ENCODE peak calls at places on chromosomes 5 and 9, in ten cellular contexts. D is A673; K is cardiac fibroblast; I is fibroblast of the aortic adventitia; N is mammary epithelial cell; J is lower leg skin; L is CD4-positive, alpha-beta T cell; S is heart left ventricle; P is glutamatergic neuron; E is mucosa of descending colon. V is an unnamed sample.

GRCh38 chr9:33211695-33212393 is 28.1 kb upstream of the SPINK4 start:
- DNase-seq in E (no peak), D (peak), K (peak), N (peak), S (no peak), I (peak), L (no peak), J (no peak), P (no peak), V (no peak)

GRCh38 chr5:36728697-36729543 is 122.5 kb downstream of the SLC1A3 start:
- DNase-seq in J (no peak), S (no peak), L (no peak), K (peak), E (no peak), D (peak), N (peak), I (peak), P (no peak), V (no peak)

GRCh38 chr9:77011973-77012817 is 7.3 kb upstream of the FOXB2 start:
- DNase-seq in P (peak), D (peak), L (peak), K (peak), J (no peak), S (peak), E (peak), I (peak), N (no peak), V (peak)

GRCh38 chr5:14669975-14670374 is 5.5 kb downstream of the OTULIN start:
- DNase-seq in S (no peak), I (peak), D (no peak), J (no peak), L (no peak), N (peak), K (no peak), P (no peak), E (no peak), V (no peak)

GRCh38 chr5:72248352-72249032 is 71.5 kb downstream of the MRPS27 start:
- DNase-seq in N (peak), J (peak), L (no peak), I (peak), D (peak), P (no peak), K (peak), E (no peak), S (peak), V (no peak)

GRCh38 chr9:94887721-94888120 is 161.2 kb downstream of the AOPEP start:
- DNase-seq in L (no peak), K (no peak), S (no peak), I (no peak), J (peak), N (no peak), P (no peak), E (no peak), D (no peak), V (no peak)

GRCh38 chr5:150209020-150209635 is 19.3 kb downstream of the SLC6A7 start:
- DNase-seq in D (no peak), I (no peak), N (peak), E (peak), K (peak), J (peak), L (no peak), S (no peak), P (no peak), V (no peak)

GRCh38 chr5:143418140-143418866 is 14.8 kb upstream of the NR3C1 start:
- DNase-seq in S (no peak), D (no peak), E (peak), N (no peak), P (no peak), K (no peak), L (no peak), J (no peak), I (no peak), V (no peak)

GRCh38 chr5:82388186-82388585 is 110.0 kb upstream of the RPS23 start:
- DNase-seq in S (no peak), P (no peak), K (peak), N (no peak), L (no peak), J (no peak), D (no peak), E (no peak), I (peak), V (no peak)

GRCh38 chr9:72255546-72255925 is 106.3 kb downstream of the GDA start:
- DNase-seq in E (no peak), N (peak), K (no peak), I (no peak), J (no peak), L (no peak), S (no peak), D (no peak), P (no peak), V (no peak)

GRCh38 chr5:55578771-55579170 is 44.0 kb upstream of the PLPP1 start:
- DNase-seq in K (peak), S (no peak), I (peak), L (no peak), N (no peak), D (no peak), P (no peak), J (no peak), E (no peak), V (no peak)

GRCh38 chr9:86659413-86660046 is 287.8 kb downstream of the GAS1 start:
- DNase-seq in J (no peak), N (peak), D (no peak), E (no peak), I (no peak), S (no peak), K (no peak), P (no peak), L (no peak), V (no peak)

GRCh38 chr5:141778211-141778610 is 96.2 kb upstream of the ARAP3 start:
- DNase-seq in P (no peak), S (no peak), I (peak), K (peak), J (no peak), L (no peak), N (peak), E (no peak), D (peak), V (peak)

GRCh38 chr9:37179576-37179975 is 59.2 kb downstream of the ZCCHC7 start:
- DNase-seq in E (no peak), L (no peak), K (no peak), P (no peak), J (no peak), D (no peak), I (no peak), S (no peak), N (no peak), V (no peak)

GRCh38 chr5:138953370-138954256 is 78.5 kb upstream of the LRRTM2 start:
- DNase-seq in E (peak), K (peak), S (peak), N (no peak), J (peak), I (peak), L (no peak), P (peak), D (peak), V (no peak)

GRCh38 chr5:51181495-51181894 is 201.8 kb upstream of the ISL1 start:
- DNase-seq in P (no peak), S (no peak), N (no peak), L (no peak), D (no peak), E (no peak), K (no peak), I (no peak), J (no peak), V (no peak)

GRCh38 chr5:178279026-178279722 is 46.6 kb upstream of the PHYKPL start:
- DNase-seq in E (no peak), S (no peak), L (no peak), N (no peak), J (no peak), P (no peak), D (no peak), K (no peak), I (no peak), V (no peak)

GRCh38 chr9:120424248-120424647 is 155.7 kb downstream of the CDK5RAP2 start:
- DNase-seq in I (no peak), J (no peak), P (no peak), N (peak), D (no peak), E (no peak), K (no peak), S (no peak), L (no peak), V (no peak)

GRCh38 chr9:137449081-137449844 is 8.1 kb upstream of the ENTPD8 start:
- DNase-seq in K (no peak), E (peak), L (no peak), I (no peak), D (no peak), P (peak), J (no peak), S (peak), N (no peak), V (no peak)

GRCh38 chr9:110343537-110343936 is 5.9 kb upstream of the TXNDC8 start:
- DNase-seq in N (no peak), I (no peak), S (no peak), L (no peak), J (no peak), E (no peak), P (no peak), K (no peak), D (no peak), V (no peak)

GRCh38 chr5:141746395-141746794 is 64.4 kb upstream of the ARAP3 start:
- DNase-seq in L (no peak), E (no peak), D (no peak), S (no peak), P (no peak), I (no peak), N (no peak), K (no peak), J (no peak), V (no peak)

GRCh38 chr5:137752873-137753226 is 1.3 kb downstream of the HNRNPA0 start:
- DNase-seq in S (no peak), P (no peak), D (peak), K (peak), E (no peak), L (peak), I (peak), J (peak), N (peak), V (no peak)

GRCh38 chr5:137753986-137754235 is 252 bp downstream of the HNRNPA0 start:
- DNase-seq in N (no peak), I (no peak), K (no peak), L (no peak), D (no peak), P (no peak), J (no peak), E (no peak), S (no peak), V (no peak)

GRCh38 chr5:137753227-137753985 is 757 bp downstream of the HNRNPA0 start:
- DNase-seq in J (peak), K (no peak), N (no peak), E (peak), L (peak), D (no peak), I (no peak), P (peak), S (peak), V (peak)

GRCh38 chr5:137754961-137755762 is 999 bp upstream of the HNRNPA0 start:
- DNase-seq in D (no peak), E (peak), L (no peak), K (no peak), N (no peak), J (no peak), P (no peak), I (no peak), S (no peak), V (no peak)

GRCh38 chr5:137754236-137754960 is at the start of gene HNRNPA0:
- DNase-seq in S (peak), D (peak), J (peak), K (peak), L (peak), I (peak), N (peak), E (peak), P (peak), V (peak)
- TF ChIP-seq CTCF in S (no peak), D (no peak), J (no peak), K (no peak), L (no peak), I (no peak), N (no peak), E (no peak), P (no peak), V (no peak)

DNA sequence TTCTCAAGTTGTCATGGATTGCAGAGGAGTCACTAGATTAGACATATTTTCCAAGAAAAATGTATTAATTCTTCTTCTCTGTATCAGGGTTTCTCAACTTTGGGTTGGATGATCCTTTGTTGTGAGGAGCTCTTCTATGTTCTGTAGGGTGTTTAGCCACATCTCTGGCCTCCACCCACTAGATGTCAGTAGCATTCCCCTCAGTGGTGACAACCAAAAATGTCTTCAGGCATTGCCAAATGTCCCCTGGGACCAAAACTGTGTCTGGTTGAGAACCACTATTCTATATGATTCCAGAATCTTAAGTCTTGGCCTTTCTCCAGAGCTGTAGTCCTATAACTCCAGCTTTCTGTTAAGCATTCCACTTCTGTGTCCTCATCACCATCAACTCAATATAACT is 220.9 kb downstream of the KIAA0825 start:
- DNase-seq in P (no peak), L (no peak), N (no peak), K (no peak), E (no peak), I (no peak), D (peak), S (no peak), J (no peak), V (no peak)
- TF ChIP-seq CTCF in P (no peak), L (no peak), N (no peak), K (no peak), E (no peak), I (no peak), D (peak), S (no peak), J (no peak), V (no peak)

DNA sequence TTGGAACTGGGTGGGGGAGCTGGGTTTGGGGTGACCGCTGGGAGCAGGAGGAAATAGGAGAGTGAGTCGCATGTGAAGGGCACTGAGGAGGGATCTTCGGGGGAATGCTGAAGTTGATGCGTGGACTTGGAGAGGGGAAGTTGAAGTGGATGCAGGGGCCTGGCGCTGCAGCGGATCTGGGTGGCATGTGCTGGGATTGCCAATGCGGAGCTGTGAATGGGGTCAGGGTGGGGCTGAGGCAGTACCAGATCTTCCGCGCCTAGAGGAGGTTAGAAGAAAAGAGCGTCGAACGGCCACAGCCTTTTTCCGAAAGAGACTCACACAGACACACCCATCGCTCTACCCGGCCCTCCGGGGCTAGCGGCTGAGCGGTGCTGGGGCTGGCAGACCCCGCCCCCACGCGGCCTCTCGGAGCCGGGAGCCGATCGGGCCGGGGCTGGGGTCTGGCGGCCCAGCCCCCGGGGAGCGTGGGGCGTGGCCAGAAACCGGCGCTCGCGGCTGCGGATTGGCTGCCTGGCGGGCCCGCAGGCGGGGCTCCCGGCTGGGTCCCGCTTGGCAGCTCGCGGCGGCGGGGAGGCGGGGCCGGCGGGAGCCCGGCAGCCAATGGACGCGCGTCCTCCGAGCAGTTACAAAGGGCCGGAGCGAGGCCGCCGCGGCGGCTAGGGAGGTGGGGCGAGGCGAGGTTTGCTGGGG is at the start of gene TGFBR1:
- DNase-seq in L (peak), N (peak), K (peak), I (peak), P (peak), S (peak), E (peak), J (peak), D (peak), V (peak)
- TF ChIP-seq CTCF in L (no peak), N (no peak), K (no peak), I (no peak), P (no peak), S (no peak), E (no peak), J (no peak), D (no peak), V (no peak)

GRCh38 chr9:118829334-118829733 is 539.9 kb downstream of the BRINP1 start:
- DNase-seq in J (no peak), I (no peak), N (peak), D (no peak), P (no peak), L (no peak), K (no peak), E (no peak), S (no peak), V (no peak)
- TF ChIP-seq CTCF in J (no peak), I (no peak), N (no peak), D (no peak), P (no peak), L (no peak), K (no peak), E (no peak), S (peak), V (no peak)

GRCh38 chr9:136267261-136268111 is 21.9 kb upstream of the QSOX2 start:
- DNase-seq in K (peak), J (peak), S (peak), P (peak), N (peak), E (peak), D (peak), I (peak), L (peak), V (peak)

GRCh38 chr9:136270173-136270710 is 24.6 kb upstream of the QSOX2 start:
- DNase-seq in I (no peak), K (no peak), L (no peak), D (no peak), N (no peak), P (no peak), S (no peak), E (no peak), J (no peak), V (no peak)

GRCh38 chr9:136265561-136266355 is 20.1 kb upstream of the QSOX2 start:
- DNase-seq in D (no peak), N (no peak), K (no peak), S (no peak), I (no peak), J (no peak), E (no peak), L (no peak), P (no peak), V (no peak)

GRCh38 chr9:136268776-136269175 is 23.2 kb upstream of the QSOX2 start:
- DNase-seq in D (no peak), P (no peak), N (no peak), L (no peak), S (no peak), J (no peak), E (no peak), I (no peak), K (no peak), V (no peak)

DNA sequence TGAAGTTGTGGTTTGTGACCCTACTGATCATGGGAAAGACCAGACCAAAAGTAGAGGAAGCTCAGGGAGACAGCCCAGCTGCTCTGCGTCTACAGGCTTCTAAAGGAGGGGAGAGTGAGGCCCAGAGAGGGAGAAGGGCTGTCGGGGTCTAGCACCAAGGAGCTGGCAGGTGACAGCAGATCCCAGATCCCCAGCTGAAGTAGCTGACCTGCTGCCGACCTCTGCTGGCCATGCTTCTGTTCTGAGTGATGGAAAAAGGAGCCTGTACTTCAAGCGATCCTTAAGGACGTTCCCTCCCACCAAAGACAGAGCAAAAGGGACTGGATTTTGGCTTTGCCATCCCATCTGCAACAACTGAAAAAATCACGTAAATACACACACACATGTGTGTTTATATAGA is 22.7 kb upstream of the QSOX2 start:
- DNase-seq in I (peak), P (peak), N (no peak), J (no peak), L (no peak), E (no peak), K (peak), D (no peak), S (no peak), V (no peak)
- TF ChIP-seq CTCF in I (no peak), P (no peak), N (no peak), J (no peak), L (no peak), E (no peak), K (no peak), D (no peak), S (no peak), V (no peak)

V was measured in mesothelial cell of epicardium.